ENCODE peak calls at places on chromosomes 5 and 9, in five cellular contexts. One of them, this sample, is unnamed.

GRCh38 chr9:90916147-90916734 is 114.6 kb downstream of the SYK start:
- DNase-seq in NCI-H1417: no peak
- DNase-seq in SJSA1: no peak
- DNase-seq in activated T-cell treated with anti-CD3 and anti-CD28 coated beads for 1 hour: no peak
- DNase-seq in effector memory CD4-positive, alpha-beta T cell: no peak
- DNase-seq in this sample: no peak

GRCh38 chr5:145101246-145101645 is 733.9 kb downstream of the PRELID2 start:
- DNase-seq in activated T-cell treated with anti-CD3 and anti-CD28 coated beads for 1 hour: no peak
- DNase-seq in effector memory CD4-positive, alpha-beta T cell: no peak
- DNase-seq in NCI-H1417: no peak
- DNase-seq in SJSA1: no peak
- DNase-seq in this sample: no peak

GRCh38 chr9:104247899-104248460 is 153.9 kb downstream of the SMC2 start:
- DNase-seq in effector memory CD4-positive, alpha-beta T cell: no peak
- DNase-seq in activated T-cell treated with anti-CD3 and anti-CD28 coated beads for 1 hour: no peak
- DNase-seq in SJSA1: no peak
- DNase-seq in NCI-H1417: no peak
- DNase-seq in this sample: no peak

GRCh38 chr5:60333103-60333502 is 366.9 kb downstream of the DEPDC1B start:
- DNase-seq in NCI-H1417: no peak
- DNase-seq in SJSA1: no peak
- DNase-seq in activated T-cell treated with anti-CD3 and anti-CD28 coated beads for 1 hour: no peak
- DNase-seq in effector memory CD4-positive, alpha-beta T cell: no peak
- DNase-seq in this sample: no peak

GRCh38 chr5:149959406-149960236 is 937 bp upstream of the SLC26A2 start:
- DNase-seq in activated T-cell treated with anti-CD3 and anti-CD28 coated beads for 1 hour: peak
- DNase-seq in effector memory CD4-positive, alpha-beta T cell: peak
- DNase-seq in NCI-H1417: peak
- DNase-seq in SJSA1: peak
- DNase-seq in this sample: no peak

GRCh38 chr9:91681461-91682305 is 258.1 kb upstream of the NFIL3 start:
- DNase-seq in NCI-H1417: peak
- DNase-seq in activated T-cell treated with anti-CD3 and anti-CD28 coated beads for 1 hour: peak
- DNase-seq in effector memory CD4-positive, alpha-beta T cell: no peak
- DNase-seq in SJSA1: no peak
- DNase-seq in this sample: no peak

GRCh38 chr5:38532165-38532669 is 24.2 kb downstream of the LIFR start:
- DNase-seq in activated T-cell treated with anti-CD3 and anti-CD28 coated beads for 1 hour: no peak
- DNase-seq in effector memory CD4-positive, alpha-beta T cell: no peak
- DNase-seq in SJSA1: no peak
- DNase-seq in NCI-H1417: peak
- DNase-seq in this sample: peak

GRCh38 chr9:107174441-107174840 is 108.6 kb upstream of the RAD23B start:
- DNase-seq in NCI-H1417: no peak
- DNase-seq in SJSA1: no peak
- DNase-seq in effector memory CD4-positive, alpha-beta T cell: no peak
- DNase-seq in activated T-cell treated with anti-CD3 and anti-CD28 coated beads for 1 hour: no peak
- DNase-seq in this sample: no peak

GRCh38 chr5:31502506-31502905 is 29.4 kb downstream of the DROSHA start:
- DNase-seq in effector memory CD4-positive, alpha-beta T cell: no peak
- DNase-seq in SJSA1: no peak
- DNase-seq in activated T-cell treated with anti-CD3 and anti-CD28 coated beads for 1 hour: no peak
- DNase-seq in NCI-H1417: no peak
- DNase-seq in this sample: no peak

GRCh38 chr9:107627771-107628170 is 138.2 kb upstream of the KLF4 start:
- DNase-seq in effector memory CD4-positive, alpha-beta T cell: no peak
- DNase-seq in NCI-H1417: no peak
- DNase-seq in SJSA1: no peak
- DNase-seq in activated T-cell treated with anti-CD3 and anti-CD28 coated beads for 1 hour: no peak
- DNase-seq in this sample: no peak

GRCh38 chr9:99154356-99154755 is 49.4 kb downstream of the TGFBR1 start:
- DNase-seq in activated T-cell treated with anti-CD3 and anti-CD28 coated beads for 1 hour: no peak
- DNase-seq in SJSA1: no peak
- DNase-seq in NCI-H1417: no peak
- DNase-seq in effector memory CD4-positive, alpha-beta T cell: no peak
- DNase-seq in this sample: no peak

GRCh38 chr9:93303806-93304573 is 120.1 kb downstream of the WNK2 start:
- DNase-seq in activated T-cell treated with anti-CD3 and anti-CD28 coated beads for 1 hour: no peak
- DNase-seq in SJSA1: no peak
- DNase-seq in NCI-H1417: no peak
- DNase-seq in effector memory CD4-positive, alpha-beta T cell: no peak
- DNase-seq in this sample: no peak

GRCh38 chr5:143142596-143143435 is 260.7 kb downstream of the NR3C1 start:
- DNase-seq in NCI-H1417: peak
- DNase-seq in effector memory CD4-positive, alpha-beta T cell: no peak
- DNase-seq in SJSA1: peak
- DNase-seq in activated T-cell treated with anti-CD3 and anti-CD28 coated beads for 1 hour: no peak
- DNase-seq in this sample: peak

GRCh38 chr9:94847486-94847885 is 121.0 kb downstream of the AOPEP start:
- DNase-seq in effector memory CD4-positive, alpha-beta T cell: no peak
- DNase-seq in NCI-H1417: no peak
- DNase-seq in activated T-cell treated with anti-CD3 and anti-CD28 coated beads for 1 hour: no peak
- DNase-seq in SJSA1: no peak
- DNase-seq in this sample: no peak

GRCh38 chr9:75087824-75088645 is at the start of the genes NMRK1 and OSTF1:
- DNase-seq in activated T-cell treated with anti-CD3 and anti-CD28 coated beads for 1 hour: peak
- DNase-seq in SJSA1: peak
- DNase-seq in effector memory CD4-positive, alpha-beta T cell: peak
- DNase-seq in NCI-H1417: peak
- DNase-seq in this sample: peak

GRCh38 chr9:81052846-81053245 is 636.5 kb downstream of the TLE1 start:
- DNase-seq in NCI-H1417: no peak
- DNase-seq in activated T-cell treated with anti-CD3 and anti-CD28 coated beads for 1 hour: no peak
- DNase-seq in SJSA1: no peak
- DNase-seq in effector memory CD4-positive, alpha-beta T cell: no peak
- DNase-seq in this sample: no peak

GRCh38 chr5:96288845-96289185 is 144.2 kb downstream of the PCSK1 start:
- DNase-seq in SJSA1: no peak
- DNase-seq in activated T-cell treated with anti-CD3 and anti-CD28 coated beads for 1 hour: no peak
- DNase-seq in effector memory CD4-positive, alpha-beta T cell: no peak
- DNase-seq in NCI-H1417: no peak
- DNase-seq in this sample: no peak

GRCh38 chr5:115324021-115324420 is 27.6 kb upstream of the CCDC112 start:
- DNase-seq in SJSA1: no peak
- DNase-seq in NCI-H1417: no peak
- DNase-seq in effector memory CD4-positive, alpha-beta T cell: no peak
- DNase-seq in activated T-cell treated with anti-CD3 and anti-CD28 coated beads for 1 hour: no peak
- DNase-seq in this sample: no peak

GRCh38 chr5:131511934-131512333 is 123.1 kb downstream of the RAPGEF6 start:
- DNase-seq in activated T-cell treated with anti-CD3 and anti-CD28 coated beads for 1 hour: no peak
- DNase-seq in effector memory CD4-positive, alpha-beta T cell: no peak
- DNase-seq in NCI-H1417: no peak
- DNase-seq in SJSA1: no peak
- DNase-seq in this sample: no peak

This sample was measured in NCI-H1105 treated with DMSO at 0.1 percent for 48 hours.